ENCODE peak calls at places on chromosomes 4 and X, in nine cellular contexts. I is stimulated activated CD4-positive, alpha-beta T cell treated with anti-CD3 and anti-CD28 coated beads, Interleukin-12 subunit alpha, Interleukin-12 subunit beta, amount 100 ng/mL, for 4 hours; O is fibroblast of lung; C is activated naive CD4-positive, alpha-beta T cell treated with Interleukin-2 at 50 U/mL for 16 hours; N is A549; W is left colon; L is islet precursor cell; T is GM20000; S is NB4. E is an unnamed sample.

GRCh38 chrX:134692233-134692632 is 34.0 kb upstream of the PLAC1 start:
- DNase-seq in W (no peak), L (no peak), S (no peak), O (no peak), T (no peak), I (no peak), N (no peak), C (no peak), E (no peak)

GRCh38 chr4:184396001-184396400 is 78.3 kb downstream of the IRF2 start:
- DNase-seq in L (no peak), W (no peak), I (no peak), N (no peak), C (no peak), O (no peak), T (peak), S (no peak), E (no peak)

GRCh38 chr4:185237185-185237584 is 27.8 kb downstream of the SNX25 start:
- DNase-seq in O (no peak), N (no peak), T (no peak), I (no peak), L (no peak), S (no peak), W (no peak), C (no peak), E (peak)

GRCh38 chr4:95268819-95269565 is 279.8 kb downstream of the UNC5C start:
- DNase-seq in I (no peak), O (peak), W (no peak), C (no peak), S (no peak), L (no peak), T (no peak), N (no peak), E (no peak)

GRCh38 chr4:160159457-160159856 is 1056.6 kb downstream of the RAPGEF2 start:
- DNase-seq in N (no peak), T (no peak), L (no peak), I (no peak), O (no peak), C (no peak), W (no peak), S (no peak), E (no peak)

GRCh38 chr4:140049024-140049923 is 104.7 kb downstream of the MAML3 start:
- DNase-seq in S (peak), N (peak), C (peak), W (peak), T (peak), O (peak), L (peak), I (no peak), E (peak)

GRCh38 chr4:112885897-112886296 is 163.6 kb upstream of the ANK2 start:
- DNase-seq in L (peak), I (no peak), N (no peak), O (no peak), T (no peak), W (no peak), S (no peak), C (no peak), E (no peak)

GRCh38 chr4:5138389-5138788 is 87.1 kb downstream of the STK32B start:
- DNase-seq in N (no peak), I (no peak), O (no peak), C (no peak), T (no peak), W (no peak), L (no peak), S (no peak), E (no peak)

E was measured in trophoblast cell.